ENCODE peak calls at places on chromosomes 13 and 19, in five cellular contexts. U is foreskin fibroblast, V is Calu3, N is endothelial cell, Z is WERI-Rb-1. O is an unnamed sample.

GRCh38 chr13:113972451-113973217 is 1.2 kb downstream of the C13orf46 start:
- DNase-seq in U (no peak), V (no peak), N (no peak), Z (no peak), O (peak)

GRCh38 chr19:35013047-35013819 is 13.1 kb downstream of the GRAMD1A start:
- DNase-seq in U (no peak), V (peak), N (peak), Z (peak), O (peak)

GRCh38 chr19:23527797-23528196 is 132.5 kb upstream of the ZNF91 start:
- DNase-seq in U (no peak), V (no peak), N (no peak), Z (no peak), O (no peak)

GRCh38 chr19:15107056-15108010 is at the start of gene SYDE1:
- DNase-seq in U (peak), V (peak), N (peak), Z (no peak), O (peak)

GRCh38 chr19:29404951-29405727 is 120.7 kb upstream of the VSTM2B start:
- DNase-seq in U (no peak), V (no peak), N (no peak), Z (no peak), O (peak)

GRCh38 chr13:48678316-48678715 is 24.6 kb downstream of the CYSLTR2 start:
- DNase-seq in U (no peak), V (no peak), N (no peak), Z (no peak), O (no peak)

GRCh38 chr13:36904219-36904618 is 15.8 kb downstream of the SMAD9 start:
- DNase-seq in U (no peak), V (no peak), N (no peak), Z (peak), O (peak)

GRCh38 chr13:43434185-43434584 is 352.6 kb downstream of the ENOX1 start:
- DNase-seq in U (no peak), V (no peak), N (no peak), Z (no peak), O (no peak)

GRCh38 chr13:97496511-97496910 is 62.5 kb downstream of the RAP2A start:
- DNase-seq in U (no peak), V (no peak), N (no peak), Z (no peak), O (no peak)

GRCh38 chr19:6519289-6519688 is 11.5 kb upstream of the TNFSF9 start:
- DNase-seq in U (peak), V (no peak), N (no peak), Z (no peak), O (no peak)

GRCh38 chr19:6510618-6511017 is 8.5 kb upstream of the TUBB4A start:
- DNase-seq in U (no peak), V (no peak), N (no peak), Z (no peak), O (no peak)

GRCh38 chr19:6514926-6515325 is 12.8 kb upstream of the TUBB4A start:
- DNase-seq in U (no peak), V (no peak), N (no peak), Z (no peak), O (no peak)

GRCh38 chr19:6516659-6517291 is 14.1 kb upstream of the TNFSF9 start:
- DNase-seq in U (peak), V (peak), N (peak), Z (peak), O (peak)

DNA sequence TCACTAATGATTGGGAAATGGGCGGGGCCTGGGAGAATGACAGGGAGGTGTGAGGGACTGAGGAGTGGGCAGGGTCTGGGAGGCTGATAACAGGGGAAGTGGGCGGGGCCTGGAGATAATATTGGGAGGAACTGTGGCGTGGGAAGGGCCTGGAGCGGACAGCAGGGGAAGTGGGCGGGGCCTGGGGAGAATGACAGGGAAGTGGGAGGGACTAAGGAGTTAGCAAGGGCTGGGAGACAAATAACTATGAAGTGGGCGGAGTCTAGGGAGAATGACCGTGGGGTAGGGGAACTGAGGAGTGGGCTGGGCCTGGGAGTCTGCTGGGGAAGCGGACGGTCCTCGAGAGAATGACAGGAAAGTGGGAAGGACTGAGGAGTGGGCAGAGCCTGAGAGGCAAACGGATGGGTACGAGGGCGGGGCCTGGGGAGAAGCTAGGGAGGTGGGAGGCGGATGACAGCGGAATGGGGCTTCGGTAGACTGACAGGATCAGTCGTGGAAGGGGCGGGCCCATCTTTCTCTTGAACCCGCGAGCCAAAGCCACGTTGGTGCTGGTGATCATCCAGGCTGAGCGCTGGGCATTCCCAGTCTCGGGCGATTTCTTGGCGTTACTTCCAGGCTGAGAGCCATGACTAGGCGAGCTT is 14.0 kb upstream of the TUBB4A start:
- DNase-seq in U (peak), V (peak), N (peak), Z (peak), O (peak)
- TF ChIP-seq CTCF in U (no peak), V (no peak), N (no peak), Z (no peak), O (no peak)

GRCh38 chr19:47305309-47305751 is 4.3 kb upstream of the C5AR1 start:
- DNase-seq in U (peak), V (peak), N (peak), Z (peak), O (peak)
- TF ChIP-seq CTCF in U (peak), V (peak), N (peak), Z (peak), O (peak)

GRCh38 chr13:109205315-109205714 is 575.9 kb downstream of the MYO16 start:
- DNase-seq in U (no peak), V (no peak), N (no peak), Z (no peak), O (no peak)
- TF ChIP-seq CTCF in U (no peak), V (no peak), N (no peak), Z (no peak), O (no peak)

GRCh38 chr13:59483441-59484116 is 680.1 kb downstream of the DIAPH3 start:
- DNase-seq in U (no peak), V (no peak), N (no peak), Z (peak), O (no peak)

GRCh38 chr13:59492030-59492636 is 671.6 kb downstream of the DIAPH3 start:
- DNase-seq in U (peak), V (no peak), N (no peak), Z (no peak), O (no peak)

GRCh38 chr13:59490651-59491050 is 673.1 kb downstream of the DIAPH3 start:
- DNase-seq in U (no peak), V (no peak), N (no peak), Z (no peak), O (no peak)

GRCh38 chr13:59488436-59488835 is 675.3 kb downstream of the DIAPH3 start:
- DNase-seq in U (no peak), V (no peak), N (no peak), Z (no peak), O (no peak)

GRCh38 chr13:59487883-59488282 is 675.8 kb downstream of the DIAPH3 start:
- DNase-seq in U (no peak), V (no peak), N (no peak), Z (no peak), O (no peak)
- TF ChIP-seq CTCF in U (no peak), V (no peak), N (no peak), Z (peak), O (no peak)

GRCh38 chr13:59790626-59791025 is 373.1 kb downstream of the DIAPH3 start:
- DNase-seq in U (no peak), V (no peak), N (no peak), Z (no peak), O (no peak)
- TF ChIP-seq CTCF in U (no peak), V (no peak), N (no peak), Z (no peak), O (no peak)

O was measured in glutamatergic neuron.